ENCODE peak calls at places on chromosomes 6 and 20, in nine cellular contexts. L is T47D, B is germinal center, W is NCI-H460, Y is heart left ventricle, Z is C1 segment of cervical spinal cord, H is ELR, Q is T follicular helper cell, T is left ventricle myocardium inferior. E is an unnamed sample.

GRCh38 chr6:130681028-130681427 is 146.2 kb upstream of the SMLR1 start:
- DNase-seq in L (no peak), B (no peak), W (no peak), Y (no peak), Z (no peak), H (peak; percentile 69), Q (no peak), T (no peak), E (no peak)

GRCh38 chr6:70552974-70553373 is 13.8 kb upstream of the SDHAF4 start:
- DNase-seq in L (no peak), B (no peak), W (no peak), Y (no peak), Z (no peak), H (no peak), Q (no peak), T (no peak), E (no peak)

GRCh38 chr6:20724443-20724842 is 190.2 kb downstream of the CDKAL1 start:
- DNase-seq in L (no peak), B (no peak), W (no peak), Y (no peak), Z (no peak), H (no peak), Q (no peak), T (no peak), E (no peak)

GRCh38 chr6:30820196-30820595 is 64.1 kb upstream of the DDR1 start:
- DNase-seq in L (peak; percentile 54), B (no peak), W (peak; percentile 46), Y (no peak), Z (no peak), H (peak; percentile 88), Q (no peak), T (peak; percentile 26), E (no peak)

GRCh38 chr6:75201901-75202672 is 3.8 kb downstream of the COL12A1 start:
- DNase-seq in L (peak; percentile 91), B (peak; percentile 23), W (no peak), Y (no peak), Z (no peak), H (no peak), Q (no peak), T (peak; percentile 40), E (no peak)

GRCh38 chr6:136753624-136754023 is 38.7 kb downstream of the MAP3K5 start:
- DNase-seq in L (no peak), B (no peak), W (no peak), Y (no peak), Z (no peak), H (no peak), Q (peak; percentile 75), T (no peak), E (no peak)

GRCh38 chr20:51695574-51696303 is 72.5 kb downstream of the ATP9A start:
- DNase-seq in L (no peak), B (no peak), W (no peak), Y (no peak), Z (no peak), H (peak; percentile 91), Q (no peak), T (no peak), E (no peak)

GRCh38 chr6:157984686-157985225 is 3.1 kb downstream of the SYNJ2 start:
- DNase-seq in L (no peak), B (no peak), W (no peak), Y (no peak), Z (no peak), H (no peak), Q (no peak), T (no peak), E (no peak)

GRCh38 chr6:2661651-2662050 is 89.1 kb downstream of the MYLK4 start:
- DNase-seq in L (no peak), B (no peak), W (no peak), Y (no peak), Z (no peak), H (no peak), Q (no peak), T (no peak), E (no peak)

GRCh38 chr20:47205577-47206123 is 150.8 kb downstream of the ZMYND8 start:
- DNase-seq in L (peak; percentile 94), B (peak; percentile 36), W (peak; percentile 56), Y (peak; percentile 84), Z (no peak), H (peak; percentile 89), Q (no peak), T (peak; percentile 79), E (peak; percentile 58)

GRCh38 chr6:110537208-110538123 is 61.1 kb upstream of the SLC22A16 start:
- DNase-seq in L (no peak), B (no peak), W (peak; percentile 26), Y (no peak), Z (no peak), H (peak; percentile 99), Q (no peak), T (no peak), E (peak; percentile 99)

GRCh38 chr6:141877275-141877983 is 255.3 kb upstream of the GJE1 start:
- DNase-seq in L (no peak), B (no peak), W (no peak), Y (no peak), Z (no peak), H (no peak), Q (no peak), T (no peak), E (no peak)

GRCh38 chr6:148251286-148251685 is 91.4 kb upstream of the SASH1 start:
- DNase-seq in L (peak; percentile 69), B (no peak), W (peak; percentile 4), Y (no peak), Z (no peak), H (peak; percentile 67), Q (no peak), T (no peak), E (no peak)

GRCh38 chr20:36676701-36677421 is 30.9 kb upstream of the SLA2 start:
- DNase-seq in L (no peak), B (no peak), W (no peak), Y (no peak), Z (no peak), H (no peak), Q (no peak), T (no peak), E (no peak)

GRCh38 chr20:17967595-17968365 is 814 bp downstream of the SNX5 start:
- DNase-seq in L (peak; percentile 44), B (peak; percentile 43), W (no peak), Y (no peak), Z (no peak), H (peak; percentile 50), Q (no peak), T (no peak), E (no peak)

GRCh38 chr6:3310710-3311109 is 52.0 kb downstream of the PSMG4 start:
- DNase-seq in L (peak; percentile 15), B (no peak), W (no peak), Y (no peak), Z (no peak), H (no peak), Q (no peak), T (no peak), E (no peak)

GRCh38 chr6:25022140-25022553 is 86.4 kb upstream of the RIPOR2 start:
- DNase-seq in L (no peak), B (no peak), W (no peak), Y (no peak), Z (no peak), H (no peak), Q (no peak), T (no peak), E (no peak)

GRCh38 chr6:112016335-112016734 is 37.6 kb upstream of the CCN6 start:
- DNase-seq in L (no peak), B (no peak), W (no peak), Y (no peak), Z (no peak), H (peak; percentile 84), Q (no peak), T (peak; percentile 40), E (no peak)

GRCh38 chr6:82862543-82862942 is 203.1 kb downstream of the UBE3D start:
- DNase-seq in L (no peak), B (no peak), W (no peak), Y (no peak), Z (no peak), H (peak; percentile 72), Q (no peak), T (no peak), E (no peak)

GRCh38 chr20:36415475-36416002 is 109.4 kb downstream of the DLGAP4 start:
- DNase-seq in L (no peak), B (no peak), W (no peak), Y (no peak), Z (no peak), H (no peak), Q (no peak), T (no peak), E (no peak)

GRCh38 chr6:132365319-132365907 is 35.9 kb downstream of the MOXD1 start:
- DNase-seq in L (no peak), B (no peak), W (no peak), Y (no peak), Z (no peak), H (no peak), Q (no peak), T (no peak), E (peak; percentile 15)

GRCh38 chr6:83258517-83258916 is 65.4 kb downstream of the RWDD2A start:
- DNase-seq in L (no peak), B (no peak), W (no peak), Y (no peak), Z (no peak), H (peak; percentile 8), Q (no peak), T (no peak), E (peak; percentile 25)

GRCh38 chr6:116682334-116682712 is 1.3 kb downstream of the KPNA5 start:
- DNase-seq in L (no peak), B (peak; percentile 16), W (no peak), Y (no peak), Z (no peak), H (peak; percentile 44), Q (peak; percentile 7), T (no peak), E (peak; percentile 26)

GRCh38 chr6:3592371-3592941 is 135.6 kb upstream of the SLC22A23 start:
- DNase-seq in L (no peak), B (no peak), W (peak; percentile 86), Y (no peak), Z (no peak), H (peak; percentile 97), Q (no peak), T (no peak), E (no peak)

GRCh38 chr6:14228571-14228970 is 111.0 kb downstream of the CD83 start:
- DNase-seq in L (no peak), B (no peak), W (no peak), Y (no peak), Z (no peak), H (peak; percentile 15), Q (no peak), T (peak; percentile 19), E (no peak)

GRCh38 chr6:121434037-121434770 is 1.2 kb upstream of the GJA1 start:
- DNase-seq in L (no peak), B (no peak), W (no peak), Y (no peak), Z (no peak), H (no peak), Q (no peak), T (no peak), E (no peak)

GRCh38 chr6:134517145-134517658 is 199.3 kb upstream of the SGK1 start:
- DNase-seq in L (no peak), B (no peak), W (peak; percentile 78), Y (peak; percentile 79), Z (no peak), H (peak; percentile 80), Q (no peak), T (peak; percentile 83), E (no peak)

GRCh38 chr6:95017922-95018321 is 559.4 kb upstream of the MANEA start:
- DNase-seq in L (no peak), B (no peak), W (no peak), Y (no peak), Z (no peak), H (no peak), Q (no peak), T (no peak), E (no peak)

GRCh38 chr6:127864701-127865100 is 36.2 kb downstream of the THEMIS start:
- DNase-seq in L (no peak), B (no peak), W (no peak), Y (no peak), Z (no peak), H (no peak), Q (no peak), T (no peak), E (no peak)

GRCh38 chr6:106886922-106887797 is 87.4 kb downstream of the CD24 start:
- DNase-seq in L (peak; percentile 44), B (no peak), W (no peak), Y (no peak), Z (no peak), H (no peak), Q (no peak), T (no peak), E (peak; percentile 33)

GRCh38 chr6:21382821-21383455 is 210.6 kb upstream of the SOX4 start:
- DNase-seq in L (no peak), B (no peak), W (no peak), Y (no peak), Z (no peak), H (no peak), Q (no peak), T (no peak), E (no peak)

E was measured in HAP-1.